ENCODE peak calls at places on chromosome 3, in seven cellular contexts. S is fibroblast of lung, H is MM.1S, E is GM23248, U is mesendoderm, K is PC-9, L is IMR-90. B is an unnamed sample.

GRCh38 chr3:71504250-71505036 is 79.1 kb downstream of the FOXP1 start:
- DNase-seq in L (peak), K (peak), S (peak), E (peak), U (no peak), H (no peak), B (peak)

GRCh38 chr3:29427266-29428103 is 146.6 kb downstream of the RBMS3 start:
- DNase-seq in L (no peak), E (peak), H (no peak), U (no peak), K (no peak), S (peak), B (no peak)

GRCh38 chr3:60010778-60011177 is 961.0 kb upstream of the CFAP20DC start:
- DNase-seq in K (no peak), U (no peak), H (peak), L (no peak), S (no peak), E (no peak), B (no peak)

GRCh38 chr3:147400111-147400510 is 6.2 kb downstream of the ZIC4 start:
- DNase-seq in U (no peak), L (no peak), E (peak), K (no peak), H (no peak), S (no peak), B (no peak)

GRCh38 chr3:185519021-185519420 is 20.2 kb upstream of the TMEM41A start:
- DNase-seq in S (no peak), E (peak), L (no peak), K (no peak), H (no peak), U (peak), B (no peak)

GRCh38 chr3:39267631-39268553 is 11.9 kb downstream of the CX3CR1 start:
- DNase-seq in U (no peak), S (no peak), H (no peak), E (no peak), K (no peak), L (no peak), B (no peak)

GRCh38 chr3:183300996-183301562 is 48.0 kb downstream of the B3GNT5 start:
- DNase-seq in K (no peak), H (no peak), U (no peak), L (peak), E (peak), S (peak), B (peak)

GRCh38 chr3:9396301-9396631 is 1.1 kb upstream of the SETD5 start:
- DNase-seq in U (peak), S (peak), E (peak), L (peak), K (peak), H (peak), B (peak)

GRCh38 chr3:195895078-195895899 is 13.1 kb downstream of the TNK2 start:
- DNase-seq in U (peak), E (peak), K (peak), H (peak), S (peak), L (peak), B (peak)

GRCh38 chr3:190326930-190327329 is 4.7 kb upstream of the CLDN1 start:
- DNase-seq in K (no peak), L (peak), S (peak), U (no peak), H (no peak), E (peak), B (peak)

GRCh38 chr3:123275691-123276090 is 73.9 kb downstream of the SEC22A start:
- DNase-seq in S (no peak), H (no peak), L (no peak), U (no peak), E (no peak), K (no peak), B (no peak)

GRCh38 chr3:169668957-169669681 is 5.6 kb upstream of the MECOM start:
- DNase-seq in K (peak), L (peak), S (peak), U (peak), H (peak), E (peak), B (peak)

GRCh38 chr3:130093741-130094391 is 12.2 kb downstream of the ALG1L2 start:
- DNase-seq in U (peak), H (peak), E (no peak), S (no peak), L (no peak), K (peak), B (no peak)

GRCh38 chr3:171145866-171146265 is 119.3 kb upstream of the SLC2A2 start:
- DNase-seq in K (no peak), L (no peak), U (no peak), S (no peak), H (no peak), E (no peak), B (no peak)

GRCh38 chr3:10371167-10371566 is 50.3 kb upstream of the SEC13 start:
- DNase-seq in E (no peak), U (no peak), K (no peak), H (no peak), L (peak), S (no peak), B (no peak)

GRCh38 chr3:104805042-104805441 is 561.7 kb upstream of the ALCAM start:
- DNase-seq in S (no peak), U (no peak), L (no peak), H (no peak), E (no peak), K (no peak), B (no peak)

GRCh38 chr3:54999159-54999558 is 71.3 kb upstream of the LRTM1 start:
- DNase-seq in U (peak), S (peak), H (no peak), E (peak), K (peak), L (peak), B (peak)

GRCh38 chr3:100325827-100326226 is 8.7 kb upstream of the NIT2 start:
- DNase-seq in U (no peak), K (no peak), L (no peak), H (no peak), E (no peak), S (no peak), B (no peak)

GRCh38 chr3:41173926-41174702 is 25.2 kb upstream of the CTNNB1 start:
- DNase-seq in E (no peak), S (no peak), K (no peak), L (no peak), H (no peak), U (no peak), B (no peak)

GRCh38 chr3:58433400-58434169 is at the start of gene PDHB:
- DNase-seq in L (peak), U (peak), H (peak), E (peak), S (peak), K (peak), B (peak)

GRCh38 chr3:177810162-177810623 is 612.9 kb upstream of the TBL1XR1 start:
- DNase-seq in S (peak), U (no peak), H (no peak), K (no peak), E (peak), L (peak), B (peak)

GRCh38 chr3:356947-357346 is 160.4 kb downstream of the CHL1 start:
- DNase-seq in E (no peak), K (no peak), H (no peak), S (peak), L (no peak), U (no peak), B (peak)

GRCh38 chr3:148030975-148031374 is 621.8 kb downstream of the ZIC1 start:
- DNase-seq in H (no peak), K (no peak), E (no peak), L (no peak), U (no peak), S (no peak), B (no peak)

GRCh38 chr3:38843898-38844297 is 27.9 kb upstream of the SCN10A start:
- DNase-seq in S (peak), E (peak), U (peak), L (peak), K (no peak), H (no peak), B (peak)

GRCh38 chr3:128112406-128112968 is 11.1 kb downstream of the RUVBL1 start:
- DNase-seq in K (peak), E (peak), L (peak), S (peak), U (no peak), H (no peak), B (peak)

GRCh38 chr3:78872195-78872594 is 895.6 kb downstream of the ROBO1 start:
- DNase-seq in E (no peak), S (no peak), L (no peak), H (no peak), U (peak), K (no peak), B (no peak)

GRCh38 chr3:111936967-111937366 is 41.9 kb upstream of the ABHD10 start:
- DNase-seq in H (no peak), S (peak), U (no peak), E (peak), K (no peak), L (peak), B (peak)

GRCh38 chr3:64889991-64890390 is 202.2 kb upstream of the ADAMTS9 start:
- DNase-seq in U (no peak), E (no peak), K (no peak), S (peak), H (no peak), L (peak), B (no peak)

GRCh38 chr3:170714151-170714550 is 128.3 kb upstream of the SLC7A14 start:
- DNase-seq in U (no peak), H (no peak), S (peak), L (peak), E (peak), K (no peak), B (peak)

GRCh38 chr3:186789554-186790260 is 6.3 kb downstream of the EIF4A2 start:
- DNase-seq in K (no peak), U (no peak), H (no peak), S (no peak), E (peak), L (peak), B (no peak)

GRCh38 chr3:59404064-59404463 is 354.2 kb upstream of the CFAP20DC start:
- DNase-seq in E (no peak), K (no peak), L (no peak), U (no peak), H (no peak), S (no peak), B (no peak)

GRCh38 chr3:38051131-38051530 is 12.1 kb downstream of the DLEC1 start:
- DNase-seq in L (no peak), E (no peak), U (no peak), K (no peak), H (no peak), S (no peak), B (no peak)

GRCh38 chr3:14570864-14571263 is 30.7 kb upstream of the GRIP2 start:
- DNase-seq in S (no peak), E (no peak), H (no peak), U (no peak), L (no peak), K (no peak), B (no peak)

GRCh38 chr3:97232635-97233034 is 418.2 kb downstream of the EPHA6 start:
- DNase-seq in U (no peak), L (no peak), K (peak), H (no peak), E (no peak), S (no peak), B (peak)

GRCh38 chr3:161221881-161222600 is 930 bp downstream of the NMD3 start:
- DNase-seq in L (peak), H (peak), K (no peak), U (peak), S (peak), E (peak), B (peak)

GRCh38 chr3:176416870-176417269 is 780.4 kb downstream of the TBL1XR1 start:
- DNase-seq in K (no peak), L (no peak), H (no peak), S (no peak), E (no peak), U (no peak), B (no peak)

GRCh38 chr3:9947025-9947995 is 4.9 kb downstream of the PRRT3 start:
- DNase-seq in H (no peak), S (peak), U (peak), L (peak), E (peak), K (peak), B (peak)

GRCh38 chr3:128456776-128457715 is 9.6 kb downstream of the DNAJB8 start:
- DNase-seq in L (no peak), U (peak), K (no peak), H (no peak), S (no peak), E (no peak), B (no peak)

GRCh38 chr3:187955076-187955952 is 198.6 kb upstream of the LPP start:
- DNase-seq in E (peak), U (no peak), H (no peak), S (peak), L (peak), K (peak), B (peak)

GRCh38 chr3:51974963-51975856 is at the start of gene ABHD14A:
- DNase-seq in L (peak), K (peak), U (peak), H (peak), E (peak), S (peak), B (peak)

GRCh38 chr3:51975857-51976549 is 1.1 kb downstream of the ABHD14A start:
- DNase-seq in L (peak), U (peak), S (peak), H (no peak), K (no peak), E (peak), B (peak)

GRCh38 chr3:51980253-51980652 is 3.1 kb upstream of the ACY1 start:
- DNase-seq in K (no peak), L (no peak), S (no peak), U (no peak), E (no peak), H (no peak), B (no peak)

GRCh38 chr3:51978143-51978502 is 3.3 kb downstream of the ABHD14A start:
- DNase-seq in H (no peak), U (no peak), L (no peak), E (no peak), S (no peak), K (no peak), B (no peak)

GRCh38 chr3:51977449-51978142 is 2.7 kb downstream of the ABHD14A start:
- DNase-seq in S (no peak), E (no peak), U (no peak), K (no peak), L (no peak), H (no peak), B (no peak)
- H3K27ac ChIP-seq in S (no peak), E (no peak), U (no peak), K (no peak), L (no peak), H (no peak), B (no peak)

GRCh38 chr3:143362115-143362992 is 242.8 kb downstream of the CHST2 start:
- DNase-seq in L (no peak), U (no peak), E (no peak), S (no peak), H (no peak), K (no peak), B (no peak)
- H3K4me2 ChIP-seq in L (no peak), U (no peak), E (no peak), S (no peak), H (no peak), K (no peak), B (no peak)

DNA sequence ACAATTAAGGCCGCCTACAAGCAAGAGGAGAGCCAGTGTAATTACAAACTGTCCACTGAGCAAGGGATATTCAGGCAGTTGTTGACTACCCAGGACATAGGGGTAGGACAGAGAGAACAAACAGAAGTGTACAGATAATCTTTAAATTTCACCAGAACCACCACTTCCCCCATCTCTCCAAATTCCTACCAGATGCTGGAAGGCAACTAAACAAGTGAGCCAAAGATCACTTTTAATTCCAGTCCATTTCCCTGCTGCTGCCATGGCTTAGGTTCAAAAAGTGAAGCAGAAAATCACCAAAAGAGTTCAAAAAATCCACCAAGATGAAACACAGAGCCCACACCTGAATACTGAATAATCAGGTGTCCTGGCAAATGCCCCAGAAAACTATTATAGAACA is 65.0 kb downstream of the TM4SF4 start:
- DNase-seq in U (no peak), S (no peak), E (no peak), H (no peak), K (no peak), L (no peak), B (no peak)
- H3K27ac ChIP-seq in U (no peak), S (no peak), E (peak), H (no peak), K (peak), L (peak), B (no peak)

DNA sequence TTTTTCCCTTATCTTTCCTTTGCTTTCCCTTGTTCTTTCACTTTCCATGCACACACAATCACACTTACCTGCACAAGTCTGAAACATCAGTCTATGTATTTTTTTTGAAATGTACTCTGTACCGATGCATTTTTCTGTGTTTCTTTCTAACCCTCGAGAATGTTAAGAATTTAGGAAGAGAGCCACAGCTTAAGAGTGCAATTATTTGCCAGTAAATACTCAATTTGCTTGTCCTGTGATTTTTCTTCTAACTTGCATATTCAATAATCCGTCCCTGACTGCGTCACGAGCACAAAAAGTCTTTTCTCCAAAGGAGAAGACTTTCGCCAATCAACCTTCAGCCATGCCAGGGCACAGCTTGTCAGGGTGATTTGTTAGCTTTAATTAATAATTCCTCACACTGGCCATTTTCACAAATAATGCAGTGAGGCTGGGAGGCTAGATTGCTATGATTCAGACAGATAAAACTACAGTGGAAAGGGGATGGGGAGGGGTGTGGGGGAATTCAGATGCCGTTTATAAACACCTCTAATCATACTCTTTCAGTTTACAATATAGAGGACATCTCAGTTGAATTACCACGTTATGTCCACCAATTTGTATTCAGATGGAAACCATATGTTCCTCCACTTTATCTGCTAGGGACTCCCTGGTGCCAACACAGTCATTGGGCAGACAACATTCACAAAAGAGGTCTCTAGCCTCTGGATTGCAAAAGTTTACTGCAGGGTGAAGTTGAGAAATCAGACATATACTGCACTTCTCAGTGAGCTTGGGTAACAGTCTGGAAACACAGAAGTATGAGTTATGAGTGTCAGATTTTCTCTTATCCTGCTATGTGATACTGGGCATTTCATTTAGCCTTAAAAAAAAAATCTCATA is 388.0 kb downstream of the ZBTB20 start:
- DNase-seq in S (peak), K (no peak), L (peak), E (peak), H (no peak), U (no peak), B (no peak)
- H3K4me2 ChIP-seq in S (peak), K (no peak), L (peak), E (peak), H (no peak), U (no peak), B (no peak)

DNA sequence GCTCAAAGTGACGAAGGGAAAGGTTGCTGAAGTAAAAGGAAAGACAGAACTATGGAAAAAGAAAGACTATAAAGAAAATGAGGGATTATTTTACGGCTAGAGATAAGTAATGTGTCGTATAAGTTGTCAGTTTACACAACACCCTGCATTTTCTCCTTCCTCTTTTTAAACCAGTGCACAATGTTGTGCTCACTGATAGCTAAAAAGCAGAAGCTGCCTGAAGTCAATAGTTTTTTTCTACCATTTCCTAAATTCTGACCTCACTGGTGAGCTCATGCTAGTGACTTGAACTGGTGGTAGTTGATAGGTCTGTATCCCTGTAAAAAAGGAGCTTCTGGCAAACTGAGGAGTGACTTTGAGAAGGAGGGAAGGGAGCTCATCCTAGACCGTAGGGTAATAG is 368.6 kb upstream of the GBE1 start:
- DNase-seq in L (no peak), K (no peak), E (no peak), U (peak), H (no peak), S (no peak), B (no peak)
- H3K27ac ChIP-seq in L (no peak), K (no peak), E (no peak), U (no peak), H (no peak), S (no peak), B (no peak)

DNA sequence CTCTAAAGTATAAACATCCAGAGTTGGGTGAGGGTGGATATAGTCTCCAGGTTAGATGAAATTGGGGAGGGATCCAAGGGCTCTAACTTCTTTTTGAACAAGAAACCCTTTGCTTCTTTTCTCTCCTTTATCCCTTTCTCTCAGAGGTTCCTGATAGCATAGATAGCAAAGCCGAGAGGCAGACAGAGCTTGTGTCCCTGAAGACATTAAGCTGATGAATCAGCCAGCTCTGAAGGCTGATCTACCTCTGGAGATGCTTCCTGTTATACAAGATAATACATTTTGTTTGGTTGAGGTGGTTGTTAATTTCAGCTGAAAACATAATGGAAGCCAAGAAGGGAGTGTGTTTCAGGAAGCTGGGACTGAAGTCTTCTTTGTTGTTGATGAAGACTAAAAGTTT is 193.2 kb downstream of the PDCD6IP start:
- DNase-seq in U (no peak), K (no peak), H (no peak), L (no peak), S (no peak), E (peak), B (no peak)
- H3K4me2 ChIP-seq in U (no peak), K (no peak), H (no peak), L (no peak), S (no peak), E (no peak), B (no peak)

GRCh38 chr3:126304291-126304690 is 52.9 kb downstream of the KLF15 start:
- DNase-seq in U (no peak), S (no peak), K (no peak), H (no peak), E (no peak), L (no peak), B (no peak)

GRCh38 chr3:126300001-126300760 is 57.0 kb downstream of the KLF15 start:
- DNase-seq in H (no peak), S (no peak), K (no peak), E (no peak), U (no peak), L (no peak), B (no peak)

GRCh38 chr3:126303272-126303671 is 53.9 kb downstream of the KLF15 start:
- DNase-seq in E (no peak), H (no peak), K (no peak), S (no peak), U (no peak), L (no peak), B (no peak)

GRCh38 chr3:126304704-126305103 is 52.5 kb downstream of the KLF15 start:
- DNase-seq in K (no peak), E (peak), L (peak), S (no peak), H (no peak), U (no peak), B (peak)

GRCh38 chr3:126300761-126301481 is 56.3 kb downstream of the KLF15 start:
- DNase-seq in H (no peak), E (no peak), S (peak), U (no peak), L (no peak), K (no peak), B (no peak)
- H3K27ac ChIP-seq in H (no peak), E (no peak), S (no peak), U (no peak), L (no peak), K (no peak), B (no peak)

B was measured in PC-3.